ENCODE peak calls at places on chromosomes 16 and 17, in six cellular contexts. Y is heart left ventricle, W is esophagus squamous epithelium, M is brain microvascular endothelial cell, G is fibroblast of mammary gland, C is astrocyte of the spinal cord. V is an unnamed sample.

GRCh38 chr16:11447272-11447671 is 102.0 kb downstream of the RMI2 start:
- DNase-seq in Y (no peak), M (no peak), W (no peak), G (no peak), C (no peak), V (no peak)

GRCh38 chr17:65855245-65855644 is 293.8 kb upstream of the AXIN2 start:
- DNase-seq in C (peak; percentile 14), G (peak; percentile 14), Y (no peak), M (no peak), W (no peak), V (peak; percentile 21)

GRCh38 chr17:83058478-83059167 is 20.8 kb upstream of the METRNL start:
- DNase-seq in G (no peak), W (no peak), M (no peak), C (no peak), Y (no peak), V (no peak)

GRCh38 chr16:85187002-85187401 is 74.7 kb upstream of the CIBAR2 start:
- DNase-seq in W (no peak), G (peak; percentile 39), C (peak; percentile 55), M (no peak), Y (peak; percentile 80), V (peak; percentile 63)

GRCh38 chr17:4497101-4497824 is 1.4 kb upstream of the SPNS2 start:
- DNase-seq in W (no peak), M (no peak), C (peak; percentile 19), G (peak; percentile 10), Y (no peak), V (no peak)

GRCh38 chr17:73262676-73263642 is 1.3 kb upstream of the CPSF4L start:
- DNase-seq in C (no peak), G (no peak), W (no peak), Y (no peak), M (no peak), V (no peak)

GRCh38 chr17:55238931-55239297 is 25.8 kb upstream of the HLF start:
- DNase-seq in M (no peak), G (no peak), Y (no peak), C (no peak), W (no peak), V (peak; percentile 19)

GRCh38 chr16:6602401-6602800 is 730.2 kb upstream of the RBFOX1 start:
- DNase-seq in M (no peak), G (no peak), Y (no peak), W (no peak), C (no peak), V (no peak)

GRCh38 chr17:47694018-47694817 is at the start of gene TBKBP1:
- DNase-seq in W (no peak), C (no peak), G (no peak), Y (peak; percentile 62), M (no peak), V (peak; percentile 27)

GRCh38 chr16:66256919-66257318 is 109.6 kb upstream of the CDH5 start:
- DNase-seq in G (no peak), C (no peak), Y (no peak), M (no peak), W (no peak), V (no peak)

GRCh38 chr17:49925916-49926315 is 43.1 kb upstream of the DLX4 start:
- DNase-seq in M (no peak), G (peak; percentile 53), C (no peak), Y (peak; percentile 65), W (no peak), V (no peak)

GRCh38 chr17:1545618-1546017 is 17.0 kb downstream of the PITPNA start:
- DNase-seq in G (no peak), C (no peak), Y (no peak), M (no peak), W (no peak), V (no peak)

GRCh38 chr17:43669971-43670644 is 8.4 kb upstream of the MEOX1 start:
- DNase-seq in M (no peak), W (no peak), C (peak; percentile 60), G (no peak), Y (no peak), V (peak; percentile 75)

GRCh38 chr17:10117581-10118001 is 80.8 kb downstream of the GAS7 start:
- DNase-seq in M (no peak), C (no peak), Y (peak; percentile 54), G (no peak), W (no peak), V (peak; percentile 53)

GRCh38 chr16:81786321-81786720 is 7.2 kb downstream of the PLCG2 start:
- DNase-seq in C (peak; percentile 30), Y (no peak), G (no peak), W (no peak), M (peak; percentile 41), V (peak; percentile 38)

DNA sequence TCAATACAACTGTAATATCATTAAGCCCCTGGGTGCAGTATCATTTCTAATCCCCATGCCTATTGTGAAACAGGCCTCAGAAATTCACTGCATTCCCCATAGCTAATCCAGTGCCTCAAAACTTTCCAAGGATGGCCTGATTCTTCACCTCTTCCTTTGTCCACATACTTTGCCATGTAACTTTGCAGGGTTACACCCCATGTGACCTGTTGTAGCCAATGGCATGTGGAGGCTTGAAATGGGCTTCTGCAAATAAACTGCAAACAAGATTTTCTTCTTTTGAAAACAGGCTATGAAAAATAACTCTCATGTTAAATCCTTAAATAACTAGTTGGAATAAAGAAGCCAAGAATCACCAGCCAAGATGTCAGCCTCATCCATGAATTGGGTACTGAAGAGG is 35.9 kb downstream of the ABCA10 start:
- DNase-seq in C (no peak), G (no peak), Y (no peak), M (no peak), W (no peak), V (no peak)
- TF ChIP-seq CTCF in C (no peak), G (no peak), Y (no peak), M (no peak), W (no peak), V (no peak)

GRCh38 chr16:54375056-54375455 is 88.5 kb upstream of the IRX3 start:
- DNase-seq in C (no peak), W (no peak), G (no peak), Y (no peak), M (no peak), V (no peak)

GRCh38 chr16:54370653-54371052 is 84.1 kb upstream of the IRX3 start:
- DNase-seq in C (no peak), M (no peak), G (no peak), Y (peak; percentile 43), W (no peak), V (no peak)

DNA sequence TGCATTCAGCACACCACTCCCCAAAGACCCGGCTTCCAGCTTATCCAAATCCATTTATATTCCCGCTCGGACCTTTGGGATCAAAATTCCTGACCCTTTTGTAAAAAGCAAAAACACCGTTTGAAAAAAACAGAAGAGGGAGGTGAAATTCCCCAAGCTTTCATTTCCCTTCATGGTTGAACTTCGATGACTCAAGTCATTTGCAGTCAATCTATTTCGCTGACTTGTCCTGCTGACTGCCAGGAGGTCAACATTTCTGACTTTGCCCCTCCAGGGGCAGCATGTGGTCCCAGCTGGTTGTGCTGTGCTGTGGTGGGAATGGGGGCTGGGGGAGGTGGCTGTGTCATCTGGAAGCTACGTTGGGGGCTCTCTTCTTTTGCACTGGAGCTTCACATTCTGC is 87.5 kb upstream of the IRX3 start:
- DNase-seq in M (peak; percentile 12), W (no peak), Y (no peak), G (no peak), C (no peak), V (peak; percentile 20)
- H3K4me3 ChIP-seq in M (peak overlapping the region; percentile 37), W (no peak overlapping the region), Y (no peak overlapping the region), G (peak overlapping the region; percentile 36), C (peak overlapping the region; percentile 21), V (peak overlapping the region; percentile 38)

DNA sequence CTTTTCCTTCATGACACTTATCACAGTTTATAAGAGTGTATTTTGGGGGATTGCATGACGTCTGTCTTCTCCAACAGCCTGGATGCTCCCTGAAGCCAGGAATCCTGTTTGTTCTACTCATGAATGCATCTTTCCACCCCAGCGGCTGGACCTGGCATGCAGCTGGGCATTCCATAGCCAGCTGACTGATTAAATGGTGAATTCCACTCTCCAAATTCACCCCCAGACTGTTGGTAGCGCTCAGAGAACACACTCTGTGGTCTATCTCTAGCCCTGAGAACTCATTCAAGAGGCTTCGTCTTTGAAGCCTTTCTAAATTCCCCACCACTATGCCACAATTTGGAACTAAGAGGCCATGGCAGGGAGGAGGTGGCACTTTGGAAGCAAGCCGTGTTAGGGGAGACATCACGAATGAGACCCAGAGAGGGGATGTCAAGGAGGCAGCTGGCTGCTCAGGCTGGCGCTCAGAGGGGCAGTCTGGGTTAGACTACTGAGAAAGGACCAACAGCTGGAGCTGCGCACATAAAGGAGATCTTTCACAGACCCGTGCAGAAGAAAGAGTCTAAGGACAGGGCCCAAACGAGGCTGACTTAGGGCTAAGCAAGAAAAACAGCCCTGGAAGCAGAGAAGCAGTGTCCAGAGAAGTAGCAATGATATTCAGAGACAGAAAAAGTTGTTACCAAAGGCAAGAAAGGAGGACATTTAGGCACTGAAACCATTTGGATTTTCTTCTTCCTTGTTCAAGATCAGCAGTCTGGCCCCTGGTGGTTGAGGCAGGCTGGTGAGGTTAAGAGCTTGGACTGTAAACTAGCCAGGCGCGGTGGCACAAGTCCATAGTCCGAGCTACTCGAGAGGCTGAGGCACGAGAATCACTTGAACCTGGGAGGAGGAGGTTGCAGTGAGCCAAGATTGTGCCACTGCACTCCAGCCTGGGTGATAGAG is 42.4 kb upstream of the ZNF629 start:
- DNase-seq in M (no peak), C (no peak), W (no peak), Y (no peak), G (no peak), V (peak; percentile 4)
- TF ChIP-seq CTCF in M (peak; percentile 34), C (no peak), W (no peak), Y (no peak), G (peak; percentile 12), V (no peak)

DNA sequence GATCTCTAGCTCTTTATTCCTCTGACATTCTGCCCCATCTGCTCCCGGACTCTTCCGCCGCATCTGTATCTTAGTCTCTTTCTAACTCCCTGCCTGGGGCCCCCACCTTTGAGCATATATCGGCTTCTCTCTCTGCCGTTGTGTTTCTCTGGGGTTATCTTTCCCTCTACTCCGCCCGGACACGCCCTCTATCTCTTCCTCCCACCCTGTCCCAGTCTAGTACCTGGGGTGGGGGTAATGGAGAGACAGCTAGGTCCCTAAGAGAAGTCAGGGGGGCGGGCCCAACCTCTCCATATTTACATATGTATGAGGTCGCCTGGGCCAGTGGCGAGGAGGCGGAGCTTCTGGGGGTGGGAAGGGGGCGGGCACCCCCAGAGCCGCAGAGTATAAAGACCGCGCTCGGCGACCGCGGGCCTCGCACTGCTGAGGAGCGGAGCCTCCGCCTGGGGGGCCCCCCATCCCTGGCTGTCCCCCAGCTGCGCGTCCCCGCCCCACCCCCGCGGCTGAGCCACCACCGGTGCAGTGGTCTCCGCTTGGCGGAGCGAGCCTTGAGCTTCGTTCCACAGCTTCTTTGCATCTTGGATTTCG is at the start of gene ATP1B2:
- DNase-seq in C (no peak), W (no peak), Y (peak; percentile 86), M (peak; percentile 16), G (peak; percentile 8), V (peak; percentile 29)
- H3K4me3 ChIP-seq in C (peak within 1 kb of the TSS; percentile 25), W (peak within 1 kb of the TSS; percentile 58), Y (peak within 1 kb of the TSS; percentile 35), M (peak within 1 kb of the TSS; percentile 32), G (peak within 1 kb of the TSS; percentile 19), V (peak within 1 kb of the TSS; percentile 43)